ENCODE peak calls at places on chromosomes 4 and X, in four cellular contexts. O is OCI-LY7, J is astrocyte, A is natural killer cell. R is an unnamed sample.

GRCh38 chrX:112120737-112121136 is 38.2 kb upstream of the TRPC5 start:
- DNase-seq in O (no peak), A (no peak), J (peak), R (no peak)

GRCh38 chr4:6134612-6135220 is 65.6 kb downstream of the JAKMIP1 start:
- DNase-seq in A (peak), O (peak), J (no peak), R (peak)

GRCh38 chr4:81227968-81228367 is 12.9 kb upstream of the PRKG2 start:
- DNase-seq in J (no peak), O (no peak), A (no peak), R (no peak)

GRCh38 chr4:158782539-158783360 is 13.9 kb downstream of the FNIP2 start:
- DNase-seq in J (peak), O (no peak), A (no peak), R (no peak)

GRCh38 chrX:69253821-69254220 is 88.6 kb upstream of the PJA1 start:
- DNase-seq in O (no peak), J (no peak), A (no peak), R (no peak)

GRCh38 chr4:87060957-87061356 is 126.1 kb downstream of the AFF1 start:
- DNase-seq in O (no peak), J (peak), A (no peak), R (no peak)

GRCh38 chr4:48483777-48484493 is 792 bp downstream of the SLC10A4 start:
- DNase-seq in J (no peak), A (no peak), O (no peak), R (no peak)

GRCh38 chr4:74109894-74110605 is 11.1 kb upstream of the CXCL2 start:
- DNase-seq in A (no peak), O (no peak), J (peak), R (no peak)

GRCh38 chr4:94574616-94575015 is 122.9 kb downstream of the PDLIM5 start:
- DNase-seq in J (no peak), O (no peak), A (no peak), R (no peak)

GRCh38 chr4:67106846-67107467 is 438.3 kb downstream of the CENPC start:
- DNase-seq in A (no peak), J (no peak), O (no peak), R (no peak)

GRCh38 chr4:144355809-144356757 is 215.6 kb upstream of the GYPA start:
- DNase-seq in O (peak), A (no peak), J (peak), R (peak)

GRCh38 chr4:183335369-183335940 is 13.2 kb upstream of the CLDN24 start:
- DNase-seq in J (peak), O (no peak), A (no peak), R (no peak)

GRCh38 chrX:81336455-81337144 is 134.7 kb downstream of the SH3BGRL start:
- DNase-seq in O (no peak), J (peak), A (no peak), R (no peak)

GRCh38 chr4:127936974-127937373 is 28.0 kb downstream of the MFSD8 start:
- DNase-seq in A (no peak), O (no peak), J (peak), R (no peak)

GRCh38 chr4:150230556-150230955 is 152.3 kb downstream of the DCLK2 start:
- DNase-seq in A (no peak), O (no peak), J (no peak), R (no peak)

GRCh38 chr4:56575820-56576429 is 70.3 kb downstream of the ARL9 start:
- DNase-seq in A (no peak), O (peak), J (peak), R (peak)

GRCh38 chr4:154132406-154132805 is 343.5 kb upstream of the SFRP2 start:
- DNase-seq in O (no peak), J (peak), A (no peak), R (no peak)

GRCh38 chrX:96843566-96843965 is 40.1 kb upstream of the RPA4 start:
- DNase-seq in O (no peak), A (no peak), J (no peak), R (no peak)

GRCh38 chr4:5958199-5958735 is 60.0 kb downstream of the C4orf50 start:
- DNase-seq in J (no peak), O (no peak), A (no peak), R (no peak)

GRCh38 chr4:10567766-10568165 is 110.5 kb upstream of the ZNF518B start:
- DNase-seq in O (no peak), J (no peak), A (no peak), R (no peak)

GRCh38 chr4:145207934-145208333 is 27.5 kb upstream of the OTUD4 start:
- DNase-seq in J (no peak), O (no peak), A (no peak), R (no peak)

GRCh38 chrX:119692241-119693031 is 532 bp downstream of the SEPTIN6 start:
- DNase-seq in A (peak), J (peak), O (peak), R (peak)

GRCh38 chr4:128338634-128339355 is 51.2 kb upstream of the PGRMC2 start:
- DNase-seq in A (no peak), J (peak), O (no peak), R (no peak)

GRCh38 chrX:40318796-40319195 is 221.0 kb upstream of the BCOR start:
- DNase-seq in J (no peak), A (no peak), O (no peak), R (no peak)

GRCh38 chr4:182448281-182449151 is 205.3 kb downstream of the TENM3 start:
- DNase-seq in J (peak), A (no peak), O (no peak), R (peak)

GRCh38 chr4:8050555-8051206 is 107.9 kb downstream of the ABLIM2 start:
- DNase-seq in O (no peak), J (peak), A (no peak), R (no peak)

GRCh38 chr4:78528327-78528726 is 23.2 kb upstream of the ANXA3 start:
- DNase-seq in O (no peak), J (peak), A (no peak), R (no peak)

GRCh38 chrX:1389181-1389992 is 2.5 kb downstream of the SLC25A6 start:
- DNase-seq in J (no peak), O (no peak), A (peak), R (no peak)

GRCh38 chr4:11910780-11911179 is 482.1 kb upstream of the HS3ST1 start:
- DNase-seq in J (no peak), A (no peak), O (no peak), R (no peak)

GRCh38 chrX:150544222-150544787 is 24.1 kb upstream of the MTM1 start:
- DNase-seq in J (no peak), A (no peak), O (peak), R (no peak)

GRCh38 chrX:1170243-1170642 is 42.2 kb downstream of the CRLF2 start:
- DNase-seq in J (no peak), A (no peak), O (no peak), R (no peak)

GRCh38 chr4:176443117-176443516 is 123.4 kb downstream of the SPCS3 start:
- DNase-seq in O (no peak), J (peak), A (no peak), R (no peak)

GRCh38 chrX:2691543-2692220 is 587 bp downstream of the CD99 start:
- DNase-seq in A (no peak), O (peak), J (peak), R (peak)

GRCh38 chr4:185512516-185512915 is 22.8 kb downstream of the PDLIM3 start:
- DNase-seq in A (no peak), O (no peak), J (peak), R (no peak)

GRCh38 chrX:15350329-15350996 is 15.1 kb upstream of the PIGA start:
- DNase-seq in J (no peak), A (no peak), O (no peak), R (peak)

GRCh38 chrX:148135738-148136137 is 154.6 kb downstream of the FMR1NB start:
- DNase-seq in A (no peak), J (peak), O (no peak), R (no peak)

GRCh38 chrX:10507876-10508275 is 112.5 kb downstream of the MID1 start:
- DNase-seq in J (peak), O (no peak), A (no peak), R (no peak)

DNA sequence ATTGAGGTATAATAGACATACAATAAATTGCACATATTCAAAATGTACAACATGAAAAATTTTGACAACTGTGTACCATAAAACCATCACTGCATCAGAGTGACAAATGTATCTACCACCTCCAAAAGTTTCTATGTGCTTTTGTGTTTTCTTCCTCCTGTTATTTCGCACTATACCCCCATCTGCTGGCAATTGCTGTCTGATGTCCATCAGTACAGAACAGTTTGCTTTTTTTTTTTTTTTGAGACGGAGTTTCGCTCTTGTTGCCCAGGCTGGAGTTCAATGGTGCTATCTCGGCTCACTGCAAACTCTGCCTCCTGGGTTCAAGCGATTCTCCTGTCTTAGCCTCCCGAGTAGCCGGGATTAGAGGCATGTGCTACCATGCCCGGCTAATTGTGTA is 154.3 kb upstream of the GIMD1 start:
- DNase-seq in A (no peak), O (no peak), J (no peak), R (no peak)
- TF ChIP-seq CTCF in A (no peak), O (peak), J (peak), R (no peak)

DNA sequence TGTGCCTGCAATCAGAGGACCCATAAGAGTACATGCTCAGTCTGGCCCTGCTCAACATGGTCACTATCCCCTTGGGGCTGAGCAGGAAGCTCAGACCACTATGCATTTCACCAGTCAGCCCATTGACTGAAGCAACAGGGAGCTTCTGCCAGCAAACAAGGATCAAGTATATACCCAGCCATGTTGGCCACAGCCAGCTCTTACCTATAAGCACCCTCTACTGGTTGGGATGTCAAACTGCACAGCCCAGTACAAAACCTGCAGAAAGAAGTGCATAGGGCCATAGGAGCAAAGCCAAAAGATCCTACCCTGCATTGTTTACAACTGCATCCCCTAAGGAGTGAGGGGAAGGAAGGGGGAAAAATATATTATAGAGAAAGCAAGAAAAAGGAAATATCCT is 214.4 kb upstream of the CPEB2 start:
- DNase-seq in O (peak), J (no peak), A (no peak), R (no peak)
- TF ChIP-seq CTCF in O (peak), J (peak), A (no peak), R (no peak)

DNA sequence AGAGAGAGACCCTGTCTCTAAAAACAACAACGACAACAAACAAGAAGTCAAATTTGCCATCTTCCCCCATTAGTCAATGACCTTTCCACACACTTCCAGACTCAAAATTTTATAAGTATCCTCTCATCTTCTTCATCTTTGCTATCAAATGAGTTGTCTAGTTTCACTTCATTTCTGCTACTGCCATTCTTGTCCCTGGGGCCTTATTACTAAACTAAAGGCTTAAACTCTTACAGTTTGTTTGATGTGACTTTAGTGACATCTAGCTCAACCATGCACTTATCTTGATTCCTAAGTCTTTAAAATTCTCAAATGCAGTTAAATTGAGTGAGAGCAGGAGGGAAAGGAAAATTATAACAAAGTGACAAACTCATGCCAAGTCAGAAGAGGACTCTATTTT is 271.8 kb upstream of the GK2 start:
- DNase-seq in J (no peak), A (no peak), O (no peak), R (no peak)
- TF ChIP-seq CTCF in J (no peak), A (no peak), O (no peak), R (no peak)

GRCh38 chrX:19462231-19462630 is 53.1 kb downstream of the MAP3K15 start:
- DNase-seq in J (no peak), A (no peak), O (no peak), R (no peak)
- TF ChIP-seq CTCF in J (no peak), A (no peak), O (no peak), R (no peak)

R was measured in GM10248.